ENCODE peak calls at places on chromosome 7, in four cellular contexts. X is GM12878, W is K562, P is SK-N-SH. N is an unnamed sample.

GRCh38 chr7:75727881-75728592 is 10.7 kb downstream of the HIP1 start:
- DNase-seq in X (no peak), W (no peak), P (no peak), N (peak)

GRCh38 chr7:28575241-28575643 is 162.9 kb downstream of the CREB5 start:
- DNase-seq in X (no peak), W (no peak), P (no peak), N (no peak)

GRCh38 chr7:43952028-43952427 is 25.8 kb downstream of the UBE2D4 start:
- DNase-seq in X (no peak), W (no peak), P (no peak), N (no peak)

GRCh38 chr7:2084331-2084730 is 148.4 kb downstream of the MAD1L1 start:
- DNase-seq in X (no peak), W (no peak), P (no peak), N (no peak)

GRCh38 chr7:45979275-45980180 is 58.5 kb upstream of the IGFBP3 start:
- DNase-seq in X (no peak), W (no peak), P (no peak), N (no peak)

GRCh38 chr7:136652635-136653370 is 215.6 kb upstream of the CHRM2 start:
- DNase-seq in X (no peak), W (no peak), P (no peak), N (no peak)

GRCh38 chr7:36564500-36564899 is 159.8 kb downstream of the AOAH start:
- DNase-seq in X (no peak), W (no peak), P (peak), N (no peak)

GRCh38 chr7:14639801-14640200 is 262.8 kb downstream of the DGKB start:
- DNase-seq in X (no peak), W (no peak), P (no peak), N (no peak)

GRCh38 chr7:21690717-21691116 is 147.9 kb downstream of the DNAH11 start:
- DNase-seq in X (no peak), W (no peak), P (no peak), N (no peak)

GRCh38 chr7:135758531-135758932 is 9.9 kb upstream of the FAM180A start:
- DNase-seq in X (no peak), W (no peak), P (no peak), N (no peak)

GRCh38 chr7:81260152-81260551 is 341.3 kb upstream of the SEMA3C start:
- DNase-seq in X (no peak), W (no peak), P (no peak), N (no peak)

GRCh38 chr7:37128644-37129043 is 320.0 kb downstream of the ELMO1 start:
- DNase-seq in X (no peak), W (no peak), P (no peak), N (no peak)

GRCh38 chr7:157997471-157997870 is 590.2 kb downstream of the PTPRN2 start:
- DNase-seq in X (no peak), W (no peak), P (no peak), N (no peak)
- TF ChIP-seq NFIC in X (no peak), W (no peak), P (no peak), N (no peak)

DNA sequence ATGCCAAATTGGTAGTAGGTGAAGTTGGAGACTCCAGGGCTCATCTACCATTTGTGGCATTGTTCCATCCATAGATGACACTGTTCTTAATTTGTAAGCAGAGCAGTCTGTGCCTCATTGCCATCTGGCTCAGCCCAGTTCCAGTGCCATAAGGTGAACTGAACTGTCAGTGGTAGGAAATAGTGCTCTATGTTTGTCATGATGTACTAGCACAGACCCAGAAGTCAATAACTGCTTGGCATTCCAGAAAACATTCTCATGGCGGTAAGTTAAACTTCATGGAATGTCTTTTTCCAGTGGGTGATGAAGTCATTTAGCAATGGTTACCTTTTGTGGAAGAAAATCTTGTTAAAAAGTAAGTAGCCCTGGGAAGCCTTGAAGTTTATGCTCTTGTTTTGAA is 302.7 kb downstream of the SUGCT start:
- DNase-seq in X (no peak), W (no peak), P (no peak), N (peak)
- TF ChIP-seq NFIC in X (no peak), W (no peak), P (peak), N (no peak)

DNA sequence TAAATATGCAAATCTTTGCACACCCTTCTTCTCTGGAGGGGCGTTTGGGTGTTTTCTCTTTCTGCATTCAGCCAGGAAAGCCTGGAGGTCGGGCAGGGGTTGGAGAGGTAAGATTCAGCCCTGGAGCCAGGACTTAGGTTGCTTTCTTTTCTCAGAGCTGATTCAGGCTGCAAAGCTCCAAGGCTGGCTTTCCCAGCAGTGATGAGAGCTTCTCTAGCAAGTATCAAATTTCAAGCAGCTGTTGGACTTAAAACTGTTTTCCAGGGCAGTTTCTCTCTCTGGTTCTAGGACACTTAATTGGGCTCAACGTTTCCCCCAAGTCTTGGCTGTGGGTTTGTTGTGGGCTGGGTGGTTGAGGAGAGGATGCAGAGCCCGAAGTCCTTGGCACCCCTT is 608 bp downstream of the AKR1B10 start:
- DNase-seq in X (no peak), W (no peak), P (no peak), N (peak)
- TF ChIP-seq NFIC in X (no peak), W (no peak), P (no peak), N (no peak)

DNA sequence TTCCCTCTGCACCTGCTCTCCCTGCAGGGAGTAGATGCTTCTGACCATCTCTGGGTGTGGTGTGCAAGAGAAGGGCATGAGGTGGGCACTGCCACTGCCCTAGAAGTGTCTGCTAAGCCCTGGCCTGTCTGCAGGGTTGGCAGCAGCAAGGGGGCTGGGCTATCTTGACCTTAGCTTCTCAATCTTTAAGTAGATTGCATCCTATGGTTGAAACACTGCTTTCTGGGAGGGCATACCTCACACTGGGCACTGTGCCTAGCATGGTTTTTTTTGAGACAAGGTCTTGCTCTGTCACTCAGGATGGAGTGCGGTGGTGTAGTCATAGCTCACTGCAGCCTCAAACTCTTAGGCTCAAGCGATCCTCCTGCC is 54.9 kb downstream of the CLIP2 start:
- DNase-seq in X (no peak), W (no peak), P (no peak), N (no peak)
- TF ChIP-seq NFIC in X (no peak), W (no peak), P (no peak), N (no peak)

GRCh38 chr7:95582578-95583293 is 13.6 kb downstream of the PDK4 start:
- DNase-seq in X (no peak), W (no peak), P (no peak), N (no peak)

GRCh38 chr7:95585426-95585789 is 10.9 kb downstream of the PDK4 start:
- DNase-seq in X (no peak), W (no peak), P (no peak), N (no peak)

GRCh38 chr7:95586951-95587301 is 9.4 kb downstream of the PDK4 start:
- DNase-seq in X (no peak), W (no peak), P (no peak), N (no peak)

GRCh38 chr7:95583834-95584621 is 12.3 kb downstream of the PDK4 start:
- DNase-seq in X (no peak), W (no peak), P (no peak), N (no peak)

GRCh38 chr7:95584752-95585425 is 11.4 kb downstream of the PDK4 start:
- DNase-seq in X (no peak), W (no peak), P (no peak), N (no peak)
- TF ChIP-seq NFIC in X (no peak), W (no peak), P (no peak), N (no peak)

DNA sequence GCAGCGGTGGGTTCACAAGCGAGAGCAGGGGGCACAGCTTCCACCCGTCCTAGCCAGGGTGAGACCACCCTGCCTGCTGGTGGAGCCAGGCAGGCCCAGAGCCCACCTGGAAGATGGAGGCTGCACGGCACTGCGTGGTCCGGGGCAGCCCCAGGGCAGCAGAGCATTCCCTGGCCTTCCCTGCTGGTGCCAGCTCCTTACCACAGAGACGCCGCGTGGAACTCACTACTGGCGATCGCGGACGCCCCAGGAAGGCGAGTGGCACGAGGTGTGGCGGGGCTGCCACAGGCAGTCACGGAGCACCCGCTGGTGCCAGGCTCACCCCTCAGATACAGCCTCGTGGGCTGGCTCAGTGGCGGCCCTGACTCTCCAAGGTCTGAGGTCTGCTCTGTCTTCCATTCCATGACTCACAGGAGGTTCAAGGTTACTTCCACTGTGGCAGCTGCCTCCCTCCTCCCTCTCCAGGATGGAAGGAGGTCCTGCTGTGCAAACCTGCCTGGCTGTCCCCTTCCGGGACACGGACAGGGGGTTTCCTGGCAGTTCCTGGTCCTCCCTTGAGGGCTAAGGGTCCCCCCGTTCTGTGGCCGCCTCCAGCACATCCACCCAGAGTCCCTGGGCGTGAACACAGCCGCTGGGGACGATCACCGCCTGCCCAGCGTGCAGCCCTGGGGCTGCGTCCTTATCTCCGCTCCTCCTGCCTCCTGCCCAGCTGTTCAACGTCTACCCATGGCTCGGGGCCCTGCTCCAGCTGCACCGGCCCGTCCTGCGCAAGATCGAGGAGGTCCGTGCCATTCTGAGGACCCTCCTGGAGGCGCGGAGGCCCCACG is 3.1 kb downstream of the CYP2W1 start:
- DNase-seq in X (no peak), W (peak), P (peak), N (no peak)
- TF ChIP-seq NFIC in X (no peak), W (peak), P (no peak), N (no peak)

DNA sequence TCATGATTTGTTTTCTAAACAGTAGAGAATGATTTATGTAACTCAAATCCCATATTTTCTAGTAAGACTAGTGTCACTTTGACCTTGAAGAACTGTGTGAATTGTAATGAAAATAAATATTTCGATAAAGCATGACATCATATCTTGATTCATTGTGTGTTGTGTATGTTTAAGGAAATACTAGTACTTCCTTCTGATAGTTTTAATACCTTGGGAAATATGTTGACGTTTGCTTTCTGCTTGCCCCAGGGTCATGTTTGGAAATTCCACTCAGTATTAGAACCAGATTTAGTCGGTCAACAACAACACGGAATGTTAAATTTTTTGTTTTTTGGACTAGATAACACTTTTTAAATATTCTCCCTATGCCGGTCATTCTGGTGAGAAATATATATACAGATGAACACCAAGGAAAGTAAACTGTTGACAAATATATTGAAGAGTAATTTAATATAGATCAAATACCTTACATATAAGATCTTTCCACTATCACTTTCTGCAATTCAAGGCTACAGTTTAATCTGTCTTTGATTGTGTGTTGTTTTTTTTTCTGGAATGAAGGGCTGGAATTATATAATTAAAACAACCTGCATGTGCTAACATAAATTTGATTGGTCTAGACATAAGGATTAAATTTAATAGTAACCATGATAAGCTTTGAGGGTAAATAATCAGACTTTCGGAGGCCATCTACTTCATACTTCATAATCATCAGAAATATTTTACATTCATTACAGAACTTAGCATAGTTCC is 126.2 kb downstream of the MDFIC start:
- DNase-seq in X (no peak), W (no peak), P (no peak), N (no peak)
- TF ChIP-seq NFIC in X (no peak), W (no peak), P (no peak), N (no peak)

DNA sequence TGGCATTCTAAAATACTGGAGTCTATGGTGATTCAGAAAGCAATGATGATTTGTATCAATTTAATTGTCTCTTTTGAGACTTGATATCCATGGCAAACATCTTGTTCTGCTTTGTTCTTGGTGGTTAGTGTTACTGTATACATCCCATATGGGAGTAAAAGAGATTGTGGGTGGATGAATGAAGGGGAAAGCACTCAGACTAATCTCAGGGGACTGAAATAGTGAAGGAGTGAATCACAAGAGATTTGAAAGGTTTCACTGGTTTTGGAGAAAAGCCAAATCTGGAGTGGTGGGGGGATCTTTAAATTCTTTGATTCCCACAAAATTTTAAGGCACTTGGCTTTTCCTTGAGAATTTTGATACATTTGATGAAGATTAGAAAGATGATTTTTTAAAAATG is 369.4 kb downstream of the INHBA start:
- DNase-seq in X (no peak), W (no peak), P (no peak), N (no peak)
- TF ChIP-seq NFIC in X (no peak), W (no peak), P (peak), N (no peak)

GRCh38 chr7:88759216-88759955 is at the start of gene ZNF804B:
- DNase-seq in X (no peak), W (peak), P (peak), N (no peak)

GRCh38 chr7:88761779-88762178 is 2.3 kb downstream of the ZNF804B start:
- DNase-seq in X (no peak), W (peak), P (peak), N (no peak)

GRCh38 chr7:88758355-88759215 is 915 bp upstream of the ZNF804B start:
- DNase-seq in X (no peak), W (peak), P (peak), N (no peak)

GRCh38 chr7:88757371-88757770 is 2.1 kb upstream of the ZNF804B start:
- DNase-seq in X (no peak), W (no peak), P (no peak), N (no peak)

GRCh38 chr7:88759956-88760515 is 536 bp downstream of the ZNF804B start:
- DNase-seq in X (no peak), W (no peak), P (no peak), N (no peak)
- TF ChIP-seq NFIC in X (no peak), W (no peak), P (no peak), N (no peak)

GRCh38 chr7:155341463-155341983 is 43.8 kb downstream of the INSIG1 start:
- DNase-seq in X (no peak), W (no peak), P (no peak), N (no peak)
- TF ChIP-seq NFIC in X (no peak), W (no peak), P (no peak), N (no peak)

N was measured in HepG2.